ENCODE peak calls at places on chromosomes 11 and 22, in ten cellular contexts. S is frontal cortex; J is head of caudate nucleus; O is iris pigment epithelial cell; B is hippocampal formation; U is cardiac fibroblast; L is mesenteric fat pad; H is AG09319; Z is stimulated activated CD4-positive, alpha-beta T cell treated with anti-CD3 and anti-CD28 coated beads, Interleukin-2, amount 100 ng/mL, for 48 hours; P is SW480. V is an unnamed sample.

GRCh38 chr11:2411446-2412305 is 11.1 kb downstream of the TSSC4 start:
- DNase-seq in U (no peak), S (no peak), L (no peak), P (no peak), J (no peak), Z (no peak), O (no peak), H (no peak), B (no peak), V (no peak)

GRCh38 chr11:126992804-126993111 is 7.8 kb downstream of the KIRREL3 start:
- DNase-seq in L (no peak), Z (no peak), U (peak; percentile 50), O (peak; percentile 36), P (no peak), B (no peak), S (no peak), J (no peak), H (no peak), V (no peak)

GRCh38 chr11:64603411-64604110 is 12.5 kb downstream of the SLC22A12 start:
- DNase-seq in U (no peak), P (no peak), S (no peak), Z (no peak), O (no peak), H (no peak), B (no peak), L (no peak), J (no peak), V (no peak)

GRCh38 chr22:30432520-30432919 is 7.0 kb downstream of the MTFP1 start:
- DNase-seq in Z (no peak), H (no peak), B (no peak), J (no peak), P (no peak), L (no peak), O (no peak), U (no peak), S (no peak), V (no peak)

GRCh38 chr11:44920451-44920850 is 30.2 kb downstream of the TP53I11 start:
- DNase-seq in J (no peak), O (no peak), P (no peak), L (no peak), B (no peak), Z (no peak), H (no peak), S (no peak), U (no peak), V (no peak)

GRCh38 chr11:27697679-27698275 is 2.5 kb downstream of the BDNF start:
- DNase-seq in O (peak; percentile 67), Z (no peak), S (no peak), B (no peak), L (no peak), U (no peak), P (no peak), J (no peak), H (no peak), V (no peak)

GRCh38 chr11:64764753-64765152 is 5.0 kb upstream of the PYGM start:
- DNase-seq in Z (no peak), J (no peak), L (peak; percentile 53), B (no peak), S (no peak), H (no peak), O (no peak), P (no peak), U (no peak), V (no peak)

GRCh38 chr11:62139526-62140301 is 15.9 kb downstream of the INCENP start:
- DNase-seq in O (no peak), S (no peak), L (peak; percentile 86), U (no peak), P (no peak), Z (no peak), H (no peak), B (no peak), J (no peak), V (no peak)

GRCh38 chr22:36017661-36018091 is 10.9 kb downstream of the RBFOX2 start:
- DNase-seq in B (no peak), O (no peak), L (no peak), P (no peak), Z (no peak), U (no peak), H (no peak), S (no peak), J (no peak), V (no peak)

GRCh38 chr11:122556605-122557004 is 98.9 kb upstream of the UBASH3B start:
- DNase-seq in P (no peak), H (no peak), S (no peak), L (no peak), B (no peak), Z (peak; percentile 13), O (no peak), J (no peak), U (peak; percentile 15), V (no peak)

GRCh38 chr11:59754494-59754858 is 700 bp upstream of the STX3 start:
- DNase-seq in Z (peak; percentile 9), B (no peak), U (no peak), H (no peak), J (peak; percentile 23), O (peak; percentile 27), L (no peak), S (no peak), P (peak; percentile 36), V (no peak)

GRCh38 chr22:30573594-30574094 is 821 bp downstream of the GAL3ST1 start:
- DNase-seq in H (no peak), U (no peak), O (no peak), J (no peak), L (no peak), Z (no peak), B (no peak), S (no peak), P (peak; percentile 64), V (no peak)

GRCh38 chr11:112247198-112247597 is 13.5 kb downstream of the PLET1 start:
- DNase-seq in J (no peak), B (no peak), U (no peak), Z (no peak), P (no peak), L (no peak), S (no peak), H (no peak), O (peak; percentile 68), V (no peak)

GRCh38 chr11:9091044-9091936 is at the start of gene SCUBE2:
- DNase-seq in B (no peak), P (no peak), U (no peak), L (no peak), Z (no peak), J (no peak), O (no peak), S (peak; percentile 51), H (no peak), V (no peak)

GRCh38 chr22:37659066-37659896 is 758 bp downstream of the PDXP start:
- DNase-seq in U (no peak), H (no peak), P (no peak), B (no peak), S (no peak), L (no peak), Z (no peak), J (peak; percentile 74), O (no peak), V (no peak)

GRCh38 chr11:134545521-134545920 is 133.5 kb upstream of the B3GAT1 start:
- DNase-seq in O (no peak), P (no peak), L (no peak), S (no peak), J (no peak), H (no peak), B (no peak), Z (no peak), U (no peak), V (no peak)

GRCh38 chr11:46671958-46672315 is 28.5 kb downstream of the ARHGAP1 start:
- DNase-seq in U (no peak), P (no peak), H (no peak), B (no peak), J (no peak), S (no peak), Z (no peak), O (no peak), L (no peak), V (no peak)

GRCh38 chr11:70737816-70738630 is 339.7 kb downstream of the CTTN start:
- DNase-seq in P (no peak), L (no peak), O (no peak), Z (no peak), J (no peak), H (no peak), B (no peak), U (no peak), S (no peak), V (no peak)

GRCh38 chr22:19796169-19796568 is 35.6 kb downstream of the TBX1 start:
- DNase-seq in U (no peak), H (no peak), L (no peak), P (no peak), J (no peak), Z (no peak), B (no peak), S (no peak), O (no peak), V (no peak)

GRCh38 chr11:20112291-20113146 is 47.8 kb downstream of the DBX1 start:
- DNase-seq in B (peak; percentile 42), O (peak; percentile 99), L (no peak), S (peak; percentile 64), Z (no peak), J (peak; percentile 92), U (peak; percentile 91), P (peak; percentile 31), H (peak; percentile 73), V (peak; percentile 68)

GRCh38 chr11:7165911-7166310 is 77.1 kb downstream of the RBMXL2 start:
- DNase-seq in B (no peak), Z (no peak), L (no peak), U (no peak), P (no peak), H (no peak), S (no peak), O (no peak), J (no peak), V (no peak)

GRCh38 chr11:115887316-115887715 is 383.1 kb upstream of the CADM1 start:
- DNase-seq in B (no peak), U (no peak), P (no peak), J (no peak), Z (no peak), S (no peak), L (no peak), H (no peak), O (no peak), V (no peak)

GRCh38 chr22:38487946-38488345 is 18.2 kb downstream of the DDX17 start:
- DNase-seq in H (no peak), P (no peak), B (no peak), U (no peak), J (peak; percentile 61), O (no peak), L (no peak), S (no peak), Z (no peak), V (no peak)

GRCh38 chr22:36193577-36193976 is 8.0 kb downstream of the APOL4 start:
- DNase-seq in H (no peak), B (no peak), P (no peak), O (no peak), Z (no peak), U (no peak), S (no peak), J (no peak), L (no peak), V (no peak)

GRCh38 chr11:73072935-73073481 is 69.1 kb downstream of the FCHSD2 start:
- DNase-seq in S (no peak), P (no peak), L (no peak), Z (no peak), B (peak; percentile 16), J (no peak), U (peak; percentile 65), H (no peak), O (peak; percentile 35), V (no peak)

GRCh38 chr22:41240377-41241132 is at the start of gene CHADL:
- DNase-seq in B (peak; percentile 93), U (no peak), P (no peak), O (no peak), Z (no peak), S (peak; percentile 86), J (peak; percentile 96), L (no peak), H (no peak), V (no peak)

GRCh38 chr11:69708731-69709401 is 5.0 kb upstream of the FGF19 start:
- DNase-seq in H (no peak), J (no peak), P (no peak), U (no peak), Z (no peak), O (no peak), B (no peak), L (no peak), S (no peak), V (no peak)

GRCh38 chr22:48894804-48895250 is 932.8 kb downstream of the BRD1 start:
- DNase-seq in J (no peak), Z (no peak), P (no peak), O (no peak), S (no peak), U (no peak), B (no peak), H (no peak), L (peak; percentile 84), V (no peak)